ENCODE peak calls at places on chromosomes 12 and 14, in seven cellular contexts. Y, G, B, L, C, I and Q are unnamed samples.

GRCh38 chr14:104081951-104082464 is 3.5 kb upstream of the ASPG start:
- DNase-seq in G (no peak), B (no peak), L (no peak), I (no peak), Y (no peak), C (no peak), Q (no peak)

GRCh38 chr12:57456145-57456700 is 1.1 kb downstream of the INHBE start:
- DNase-seq in I (peak), B (peak), C (peak), G (peak), L (peak), Y (no peak), Q (peak)

GRCh38 chr12:69935651-69936100 is 110.6 kb downstream of the MYRFL start:
- DNase-seq in C (no peak), Y (no peak), I (no peak), G (no peak), L (no peak), B (peak), Q (no peak)

GRCh38 chr12:122951406-122951805 is 14.9 kb downstream of the ABCB9 start:
- DNase-seq in L (peak), G (peak), C (no peak), B (peak), Y (peak), I (no peak), Q (no peak)

GRCh38 chr12:85805654-85806053 is 30.6 kb downstream of the RASSF9 start:
- DNase-seq in I (no peak), G (no peak), L (no peak), B (peak), Y (no peak), C (no peak), Q (no peak)

GRCh38 chr12:129081755-129082250 is 228.5 kb downstream of the GLT1D1 start:
- DNase-seq in Y (no peak), I (no peak), L (no peak), B (no peak), G (no peak), C (no peak), Q (no peak)

GRCh38 chr12:25692115-25693035 is 139.3 kb upstream of the LMNTD1 start:
- DNase-seq in B (peak), L (no peak), I (no peak), Y (no peak), C (peak), G (peak), Q (no peak)

GRCh38 chr14:60430276-60430675 is 55.6 kb downstream of the C14orf39 start:
- DNase-seq in G (no peak), L (no peak), C (no peak), B (no peak), I (no peak), Y (no peak), Q (no peak)

GRCh38 chr14:73829526-73830431 is 21.9 kb upstream of the PTGR2 start:
- DNase-seq in I (no peak), C (no peak), B (peak), Y (no peak), G (peak), L (peak), Q (no peak)

GRCh38 chr12:12770262-12770661 is 15.2 kb upstream of the APOLD1 start:
- DNase-seq in C (no peak), G (no peak), L (no peak), Y (no peak), I (no peak), B (no peak), Q (no peak)

GRCh38 chr12:9047105-9047504 is 57.8 kb downstream of the KLRG1 start:
- DNase-seq in G (no peak), B (no peak), L (no peak), Y (no peak), I (no peak), C (no peak), Q (no peak)

GRCh38 chr12:72747460-72747859 is 475.3 kb downstream of the TRHDE start:
- DNase-seq in Y (no peak), C (no peak), B (no peak), G (peak), L (peak), I (no peak), Q (no peak)

GRCh38 chr14:99612737-99613330 is 8.8 kb upstream of the CCDC85C start:
- DNase-seq in L (no peak), G (peak), B (peak), I (no peak), Y (no peak), C (no peak), Q (no peak)

GRCh38 chr12:94095618-94096017 is 52.8 kb upstream of the PLXNC1 start:
- DNase-seq in C (no peak), B (peak), Y (no peak), L (no peak), I (no peak), G (no peak), Q (no peak)

GRCh38 chr12:119808441-119808840 is 68.7 kb downstream of the CIT start:
- DNase-seq in I (no peak), B (peak), L (peak), Y (no peak), G (no peak), C (no peak), Q (no peak)

GRCh38 chr14:51260225-51260624 is 20.2 kb downstream of the TMX1 start:
- DNase-seq in Y (no peak), G (no peak), C (no peak), L (no peak), B (no peak), I (no peak), Q (no peak)

GRCh38 chr14:102155150-102155549 is 15.5 kb downstream of the WDR20 start:
- DNase-seq in G (peak), C (peak), L (no peak), Y (no peak), I (no peak), B (peak), Q (peak)

GRCh38 chr14:55139696-55140509 is 10.9 kb downstream of the LGALS3 start:
- DNase-seq in Y (no peak), G (no peak), B (no peak), I (no peak), C (no peak), L (no peak), Q (no peak)

GRCh38 chr12:108649668-108650067 is 16.0 kb upstream of the SELPLG start:
- DNase-seq in C (no peak), B (peak), I (no peak), Y (peak), G (no peak), L (peak), Q (no peak)

GRCh38 chr14:24241829-24242443 is 487 bp downstream of the TINF2 start:
- DNase-seq in G (peak), Y (peak), L (peak), I (peak), C (peak), B (peak), Q (peak)

DNA sequence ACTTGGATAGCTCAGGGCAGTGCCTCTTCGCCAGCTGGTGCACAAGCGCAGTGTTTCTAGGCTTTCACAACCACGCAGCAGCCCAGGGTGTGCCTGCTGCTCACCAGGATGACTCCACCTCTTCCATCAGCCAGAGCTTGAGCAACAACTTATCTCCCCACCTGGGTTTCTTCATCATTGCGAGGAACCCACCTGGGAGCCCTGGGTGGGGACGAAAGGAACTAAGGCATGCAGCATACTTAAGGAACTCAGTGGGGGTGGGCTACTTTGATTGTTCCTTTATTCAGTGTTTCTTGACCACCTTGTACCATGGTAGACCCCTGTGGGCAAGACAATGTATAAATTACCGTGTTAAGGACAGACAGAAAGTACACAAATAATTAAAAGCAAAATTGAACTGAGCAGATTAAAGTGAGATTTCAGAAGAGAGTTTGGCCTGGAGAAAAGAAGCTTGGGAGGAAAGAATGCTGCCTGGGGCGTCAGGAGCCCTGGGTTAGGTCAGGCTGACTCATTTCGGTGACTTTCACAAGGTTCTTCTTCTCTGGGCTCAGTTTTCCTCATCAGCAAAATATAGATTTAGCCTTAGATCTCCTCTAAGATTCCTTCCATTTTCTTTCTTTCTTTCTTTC is 22.9 kb downstream of the KRT18 start:
- DNase-seq in B (peak), G (peak), I (no peak), C (peak), L (peak), Y (no peak), Q (peak)
- H3K27ac ChIP-seq in B (peak), G (peak), I (no peak), C (peak), L (peak), Y (peak), Q (peak)

GRCh38 chr14:41609704-41610183 is 3.1 kb downstream of the LRFN5 start:
- DNase-seq in L (peak), G (peak), C (peak), B (peak), I (no peak), Y (no peak), Q (peak)
- TF ChIP-seq EZH2 in L (no peak), G (no peak), C (no peak), B (peak), I (no peak), Y (no peak), Q (no peak)

DNA sequence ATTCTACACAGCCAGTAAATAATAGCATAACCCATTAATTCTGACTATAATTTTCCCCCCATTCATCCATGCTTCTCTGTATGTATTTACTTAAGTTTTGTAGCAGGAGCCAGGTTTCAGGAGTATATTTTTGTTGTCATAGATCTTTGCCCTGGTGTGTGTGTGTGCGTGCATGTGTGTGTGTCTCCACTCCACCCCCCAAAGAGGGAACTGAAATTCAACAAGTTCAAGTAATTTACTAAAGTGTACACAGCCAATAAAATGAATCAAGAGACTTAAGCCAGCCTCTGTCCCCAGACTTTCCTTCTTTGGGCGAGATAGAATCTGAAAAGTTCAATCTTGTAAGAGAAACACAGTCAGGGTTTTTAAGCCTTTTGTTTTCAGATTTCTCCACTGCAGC is 792.0 kb downstream of the MED13L start:
- DNase-seq in I (no peak), B (no peak), L (no peak), G (no peak), C (no peak), Y (no peak), Q (no peak)
- TF ChIP-seq EZH2phosphoT487 in I (no peak), B (no peak), L (no peak), G (no peak), C (no peak), Y (no peak), Q (no peak)

GRCh38 chr12:6070472-6071257 is 53.8 kb downstream of the VWF start:
- DNase-seq in C (no peak), Y (no peak), I (peak), G (peak), L (no peak), B (no peak), Q (no peak)
- H3K27ac ChIP-seq in C (no peak), Y (no peak), I (peak), G (peak), L (no peak), B (no peak), Q (no peak)